ENCODE peak calls at places on chromosomes 6 and 20, in seven cellular contexts. B is ELF-1, V is GM13977, D is ureter, O is HT-29, K is progenitor cell of endocrine pancreas, H is left kidney. L is an unnamed sample.

GRCh38 chr20:40683894-40684268 is 5.2 kb downstream of the MAFB start:
- DNase-seq in B (no peak), V (no peak), D (no peak), O (no peak), K (no peak), H (no peak), L (no peak)

GRCh38 chr6:44353336-44353735 is 10.9 kb downstream of the SPATS1 start:
- DNase-seq in B (no peak), V (no peak), D (no peak), O (no peak), K (no peak), H (no peak), L (no peak)

GRCh38 chr20:34582911-34583310 is 24.4 kb downstream of the MAP1LC3A start:
- DNase-seq in B (no peak), V (no peak), D (peak; percentile 18), O (no peak), K (no peak), H (no peak), L (no peak)

GRCh38 chr6:6681443-6681842 is 92.9 kb downstream of the LY86 start:
- DNase-seq in B (no peak), V (no peak), D (no peak), O (no peak), K (no peak), H (no peak), L (no peak)

GRCh38 chr6:167550936-167551633 is 226.2 kb downstream of the TTLL2 start:
- DNase-seq in B (no peak), V (no peak), D (peak; percentile 89), O (no peak), K (no peak), H (peak; percentile 54), L (no peak)

GRCh38 chr6:169216830-169217229 is 36.8 kb downstream of the THBS2 start:
- DNase-seq in B (no peak), V (no peak), D (no peak), O (no peak), K (no peak), H (no peak), L (no peak)

GRCh38 chr6:64973142-64973541 is 733.9 kb downstream of the EYS start:
- DNase-seq in B (no peak), V (no peak), D (no peak), O (no peak), K (no peak), H (no peak), L (no peak)

GRCh38 chr6:53112404-53112803 is 36.2 kb downstream of the GCM1 start:
- DNase-seq in B (peak; percentile 52), V (no peak), D (peak; percentile 47), O (peak; percentile 86), K (no peak), H (peak; percentile 56), L (no peak)

GRCh38 chr20:61308171-61308795 is 56.2 kb downstream of the CDH4 start:
- DNase-seq in B (no peak), V (no peak), D (no peak), O (no peak), K (no peak), H (peak; percentile 82), L (no peak)

GRCh38 chr6:83702077-83702476 is 6.8 kb downstream of the SNAP91 start:
- DNase-seq in B (no peak), V (no peak), D (no peak), O (no peak), K (no peak), H (no peak), L (no peak)

GRCh38 chr6:106089981-106090380 is 3.8 kb downstream of the PRDM1 start:
- DNase-seq in B (no peak), V (no peak), D (no peak), O (peak; percentile 51), K (no peak), H (no peak), L (no peak)

GRCh38 chr20:56750430-56750829 is 121.3 kb downstream of the TFAP2C start:
- DNase-seq in B (peak; percentile 91), V (no peak), D (no peak), O (no peak), K (no peak), H (peak; percentile 84), L (no peak)

GRCh38 chr6:13725570-13725969 is 13.9 kb upstream of the RANBP9 start:
- DNase-seq in B (peak; percentile 20), V (no peak), D (peak; percentile 68), O (peak; percentile 85), K (no peak), H (no peak), L (no peak)

GRCh38 chr6:125273965-125274364 is 27.8 kb downstream of the HDDC2 start:
- DNase-seq in B (no peak), V (no peak), D (no peak), O (no peak), K (no peak), H (no peak), L (peak; percentile 45)

GRCh38 chr6:126127662-126128061 is 141.3 kb downstream of the TRMT11 start:
- DNase-seq in B (no peak), V (no peak), D (no peak), O (peak; percentile 29), K (no peak), H (peak; percentile 58), L (no peak)

GRCh38 chr6:35449287-35449881 is 2.8 kb upstream of the FANCE start:
- DNase-seq in B (peak; percentile 58), V (peak; percentile 91), D (no peak), O (peak; percentile 68), K (no peak), H (peak; percentile 85), L (no peak)

GRCh38 chr6:150026976-150027805 is 1.9 kb upstream of the RAET1L start:
- DNase-seq in B (no peak), V (no peak), D (no peak), O (no peak), K (no peak), H (no peak), L (no peak)

GRCh38 chr20:60034231-60035110 is 76.2 kb downstream of the CDH26 start:
- DNase-seq in B (peak; percentile 36), V (no peak), D (no peak), O (no peak), K (no peak), H (peak; percentile 29), L (no peak)

GRCh38 chr6:45327956-45328522 is at the start of gene RUNX2:
- DNase-seq in B (no peak), V (no peak), D (no peak), O (no peak), K (no peak), H (no peak), L (peak; percentile 47)

GRCh38 chr20:26208296-26209091 is 511.8 kb upstream of the ZNF337 start:
- DNase-seq in B (peak; percentile 58), V (peak; percentile 16), D (no peak), O (no peak), K (peak; percentile 29), H (peak; percentile 73), L (no peak)

GRCh38 chr6:125191916-125192609 is 38.5 kb downstream of the TPD52L1 start:
- DNase-seq in B (peak; percentile 84), V (peak; percentile 51), D (peak; percentile 52), O (peak; percentile 78), K (no peak), H (peak; percentile 65), L (peak; percentile 93)

GRCh38 chr6:164791498-164791897 is 517.9 kb downstream of the C6orf118 start:
- DNase-seq in B (no peak), V (no peak), D (no peak), O (no peak), K (no peak), H (no peak), L (no peak)

GRCh38 chr6:83592770-83593394 is 80.5 kb downstream of the PRSS35 start:
- DNase-seq in B (peak; percentile 19), V (peak; percentile 31), D (no peak), O (peak; percentile 20), K (no peak), H (peak; percentile 24), L (peak; percentile 17)

GRCh38 chr20:47139934-47140333 is 216.6 kb downstream of the ZMYND8 start:
- DNase-seq in B (no peak), V (no peak), D (no peak), O (no peak), K (no peak), H (no peak), L (no peak)

GRCh38 chr6:79536615-79536968 is 638 bp downstream of the LCA5 start:
- DNase-seq in B (no peak), V (no peak), D (no peak), O (peak; percentile 47), K (no peak), H (no peak), L (peak; percentile 44)

GRCh38 chr6:44052419-44053011 is 74.7 kb downstream of the MRPL14 start:
- DNase-seq in B (peak; percentile 46), V (no peak), D (no peak), O (no peak), K (no peak), H (no peak), L (peak; percentile 75)

GRCh38 chr20:57482148-57482547 is 42.8 kb downstream of the CTCFL start:
- DNase-seq in B (no peak), V (no peak), D (no peak), O (no peak), K (no peak), H (peak; percentile 32), L (no peak)